ENCODE peak calls at places on chromosomes 7 and 10, in ten cellular contexts. X is neuronal stem cell, N is cardiac muscle cell, Q is Peyer's patch, A is colonic mucosa, V is sigmoid colon, C is transverse colon, T is hepatocyte, F is body of pancreas, H is pancreas. O is an unnamed sample.

GRCh38 chr10:11074536-11075267 is 57.0 kb downstream of the CELF2 start:
- DNase-seq in C (no peak), X (no peak), V (no peak), F (no peak), N (no peak), Q (no peak), T (no peak), H (no peak), A (no peak), O (no peak)

GRCh38 chr7:71131753-71132520 is at the start of gene GALNT17:
- DNase-seq in Q (no peak), C (no peak), T (peak; percentile 19), A (no peak), X (peak; percentile 31), N (peak; percentile 39), H (no peak), V (no peak), F (peak; percentile 24), O (peak; percentile 22)

GRCh38 chr10:62384057-62384446 is 9.9 kb downstream of the ZNF365 start:
- DNase-seq in V (no peak), A (no peak), C (no peak), F (no peak), X (no peak), H (no peak), Q (no peak), N (no peak), T (no peak), O (no peak)

GRCh38 chr10:75857269-75857846 is 425.9 kb downstream of the LRMDA start:
- DNase-seq in X (no peak), T (no peak), H (no peak), C (no peak), A (no peak), Q (no peak), F (no peak), N (no peak), V (no peak), O (no peak)

GRCh38 chr7:137579913-137580640 is 236.5 kb upstream of the PTN start:
- DNase-seq in N (no peak), X (no peak), Q (no peak), V (no peak), A (no peak), C (no peak), H (no peak), F (no peak), T (no peak), O (no peak)

GRCh38 chr10:128018704-128019103 is 107.5 kb downstream of the MKI67 start:
- DNase-seq in H (no peak), T (no peak), V (peak; percentile 13), F (no peak), N (no peak), X (no peak), C (no peak), A (no peak), Q (no peak), O (no peak)

GRCh38 chr7:80660939-80661338 is 22.5 kb downstream of the CD36 start:
- DNase-seq in V (no peak), Q (no peak), H (no peak), T (no peak), C (no peak), N (no peak), X (no peak), A (no peak), F (no peak), O (no peak)

GRCh38 chr10:105063796-105064195 is 422.7 kb downstream of the SORCS3 start:
- DNase-seq in A (peak; percentile 22), X (peak; percentile 48), Q (no peak), C (peak; percentile 31), F (peak; percentile 73), V (no peak), N (peak; percentile 64), T (peak; percentile 65), H (peak; percentile 67), O (no peak)

GRCh38 chr10:69716711-69717560 is 84.8 kb upstream of the COL13A1 start:
- DNase-seq in V (no peak), C (peak; percentile 66), A (peak; percentile 71), Q (no peak), H (peak; percentile 79), T (peak; percentile 79), F (peak; percentile 80), X (peak; percentile 65), N (peak; percentile 89), O (no peak)

GRCh38 chr7:836429-836828 is 4.2 kb downstream of the SUN1 start:
- DNase-seq in C (peak; percentile 40), H (no peak), A (no peak), T (peak; percentile 67), N (peak; percentile 65), Q (no peak), F (no peak), V (peak; percentile 76), X (no peak), O (no peak)

GRCh38 chr7:74417419-74417971 is 36.2 kb upstream of the GTF2IRD1 start:
- DNase-seq in H (peak; percentile 73), C (peak; percentile 64), V (peak; percentile 88), Q (peak; percentile 41), A (peak; percentile 70), T (peak; percentile 73), X (peak; percentile 77), F (peak; percentile 66), N (peak; percentile 80), O (peak; percentile 71)

DNA sequence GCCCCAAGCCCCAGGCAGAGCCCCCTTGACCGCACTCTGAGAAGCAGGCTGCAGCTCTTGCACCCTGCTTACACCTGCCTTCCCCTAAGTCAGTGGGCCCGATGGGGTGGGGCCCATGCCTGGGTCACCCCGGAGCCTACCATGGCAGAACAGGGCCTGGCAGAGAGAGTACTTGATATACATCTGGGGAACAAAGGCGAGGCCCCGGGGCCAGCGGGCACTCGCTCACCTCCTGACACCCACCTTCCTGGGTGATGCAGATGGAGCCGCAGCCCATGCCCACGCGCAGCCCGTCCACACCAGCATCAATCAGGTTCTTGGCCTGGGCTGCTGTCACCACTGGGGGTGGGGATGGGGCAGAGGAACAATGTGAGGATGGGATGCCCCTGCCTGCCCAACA is 13.4 kb downstream of the IMPDH1 start:
- DNase-seq in N (no peak), V (no peak), T (no peak), H (no peak), X (no peak), C (no peak), F (no peak), A (no peak), Q (no peak), O (no peak)
- H3K36me3 ChIP-seq in N (no peaks in the 10 kb centered on the region), V (peaks cover 52% of the 10 kb centered on the region), T (no peaks in the 10 kb centered on the region), H (no peaks in the 10 kb centered on the region), X (peaks cover 39% of the 10 kb centered on the region), C (no peaks in the 10 kb centered on the region), F (no peaks in the 10 kb centered on the region), A (peaks cover 7% of the 10 kb centered on the region), Q (peaks cover 57% of the 10 kb centered on the region), O (no peaks in the 10 kb centered on the region)

GRCh38 chr7:116686812-116687419 is 14.9 kb downstream of the MET start:
- DNase-seq in X (no peak), T (no peak), V (no peak), A (peak; percentile 39), C (no peak), Q (no peak), N (no peak), F (no peak), H (no peak), O (no peak)

GRCh38 chr7:116691664-116692063 is 19.7 kb downstream of the MET start:
- DNase-seq in F (no peak), C (no peak), A (no peak), T (no peak), V (no peak), Q (no peak), H (no peak), N (peak; percentile 40), X (no peak), O (no peak)

GRCh38 chr7:116687801-116688201 is 15.8 kb downstream of the MET start:
- DNase-seq in N (no peak), F (no peak), X (peak; percentile 15), A (no peak), V (no peak), C (no peak), Q (no peak), H (no peak), T (peak; percentile 20), O (no peak)

GRCh38 chr7:116692599-116693308 is 20.8 kb downstream of the MET start:
- DNase-seq in A (no peak), V (no peak), T (no peak), F (no peak), Q (no peak), X (no peak), H (no peak), N (no peak), C (no peak), O (no peak)

GRCh38 chr7:116689787-116690186 is 17.8 kb downstream of the MET start:
- DNase-seq in Q (no peak), N (no peak), X (no peak), T (no peak), H (no peak), V (no peak), C (no peak), A (no peak), F (no peak), O (no peak)
- H3K4me1 ChIP-seq in Q (no peaks in the 10 kb centered on the region), N (peaks cover 11% of the 10 kb centered on the region), X (peaks cover 12% of the 10 kb centered on the region), T (no peaks in the 10 kb centered on the region), H (no peaks in the 10 kb centered on the region), V (peaks cover 7% of the 10 kb centered on the region), C (peaks cover 3% of the 10 kb centered on the region), A (peaks cover 6% of the 10 kb centered on the region), F (peaks cover 17% of the 10 kb centered on the region), O (no peaks in the 10 kb centered on the region)

DNA sequence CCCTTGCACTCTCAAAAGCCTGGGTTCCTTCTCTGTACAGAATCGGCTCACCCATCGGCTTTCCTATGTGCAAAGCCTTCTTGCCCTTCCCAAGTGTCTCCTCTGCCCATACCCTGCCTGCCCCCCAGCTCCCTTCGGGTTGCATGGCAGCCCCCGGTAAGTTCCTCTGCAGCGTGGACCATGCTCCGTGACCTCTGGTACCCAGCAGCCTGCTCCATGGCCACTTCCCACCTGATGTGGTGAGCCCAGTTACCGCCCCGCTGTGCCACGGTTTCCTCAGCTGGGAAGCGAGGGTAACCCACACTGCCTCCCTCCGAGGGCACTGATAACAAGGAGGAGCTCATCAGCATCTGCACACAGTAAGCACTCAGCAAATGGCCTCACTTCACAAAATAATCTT is 106.8 kb upstream of the DDC start:
- DNase-seq in A (no peak), V (no peak), N (no peak), T (no peak), X (no peak), C (no peak), F (no peak), H (no peak), Q (no peak), O (no peak)
- H3K36me3 ChIP-seq in A (no peaks in the 10 kb centered on the region), V (peaks cover 9% of the 10 kb centered on the region), N (no peaks in the 10 kb centered on the region), T (no peaks in the 10 kb centered on the region), X (peaks cover 87% of the 10 kb centered on the region), C (no peaks in the 10 kb centered on the region), F (no peaks in the 10 kb centered on the region), H (peaks cover 11% of the 10 kb centered on the region), Q (peaks cover 30% of the 10 kb centered on the region), O (no peaks in the 10 kb centered on the region)

DNA sequence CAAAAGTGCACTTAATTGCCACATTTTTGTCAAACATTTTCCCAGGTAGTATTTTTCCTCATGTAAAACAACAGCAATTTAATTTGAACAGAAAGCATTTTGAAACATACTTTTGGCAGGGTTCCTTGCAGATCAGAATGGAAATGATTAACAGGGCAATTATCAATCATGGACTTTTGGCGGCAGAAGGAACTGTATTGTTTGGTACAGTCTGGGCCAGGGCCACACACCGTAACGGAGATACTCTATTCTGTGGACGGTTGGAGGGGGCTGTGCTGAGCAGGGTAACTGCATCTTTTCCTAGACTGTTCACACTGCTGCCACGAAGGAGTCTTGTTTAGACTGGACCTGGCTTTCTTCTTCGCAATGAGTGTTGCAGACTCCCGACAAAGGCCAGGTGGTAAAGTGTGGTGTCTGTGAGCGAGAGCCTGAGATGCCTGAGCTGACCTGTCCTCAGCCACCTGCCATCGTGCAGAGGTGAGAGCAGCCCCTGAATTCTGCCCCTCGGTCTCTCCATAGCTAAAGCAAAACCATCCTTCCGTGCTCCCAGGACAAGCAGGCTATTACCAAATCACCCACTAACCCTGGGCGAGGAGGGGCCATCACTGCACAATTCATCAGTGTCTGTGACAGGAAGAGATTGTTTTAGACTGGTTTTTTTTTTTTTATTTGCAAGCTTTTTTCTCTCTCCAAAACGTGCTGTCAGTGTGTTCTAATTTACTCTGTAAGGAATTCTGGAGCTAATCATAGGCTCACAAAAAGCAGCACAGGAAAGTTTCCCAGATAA is 62.4 kb downstream of the EGFR start:
- DNase-seq in C (no peak), X (no peak), Q (no peak), F (no peak), V (no peak), H (peak; percentile 29), A (no peak), T (no peak), N (no peak), O (no peak)
- H3K4me1 ChIP-seq in C (peaks cover 56% of the 10 kb centered on the region), X (peaks cover 5% of the 10 kb centered on the region), Q (peaks cover 3% of the 10 kb centered on the region), F (peaks cover 67% of the 10 kb centered on the region), V (peaks cover 92% of the 10 kb centered on the region), H (peaks cover 19% of the 10 kb centered on the region), A (peaks cover 3% of the 10 kb centered on the region), T (peaks cover 47% of the 10 kb centered on the region), N (no peaks in the 10 kb centered on the region), O (peaks cover 4% of the 10 kb centered on the region)

O was measured in uterus.